ENCODE peak calls at places on chromosomes 13 and 19, in six cellular contexts. Q, J, K, W, I and U are unnamed samples.

GRCh38 chr19:14559916-14560775 is 11.7 kb downstream of the NDUFB7 start:
- DNase-seq in Q (no peak), W (peak; percentile 64), I (no peak), J (no peak), K (no peak), U (no peak)

GRCh38 chr19:20558571-20558970 is 7.0 kb downstream of the ZNF737 start:
- DNase-seq in I (no peak), Q (no peak), J (no peak), K (no peak), W (no peak), U (no peak)

GRCh38 chr13:113996912-113997745 is 23.3 kb upstream of the C13orf46 start:
- DNase-seq in W (no peak), K (peak; percentile 60), I (no peak), J (no peak), Q (no peak), U (no peak)

GRCh38 chr19:46482645-46483044 is 11.3 kb upstream of the PNMA8A start:
- DNase-seq in Q (peak; percentile 39), I (no peak), K (no peak), W (no peak), J (peak; percentile 61), U (no peak)

GRCh38 chr13:23673354-23673753 is 103.1 kb downstream of the TNFRSF19 start:
- DNase-seq in Q (peak; percentile 84), W (no peak), I (no peak), J (peak; percentile 93), K (no peak), U (peak; percentile 82)

GRCh38 chr19:23318143-23318542 is 67.9 kb upstream of the ZNF724 start:
- DNase-seq in W (no peak), K (no peak), J (peak; percentile 35), I (no peak), Q (no peak), U (no peak)

GRCh38 chr19:49555600-49556411 is 24.6 kb downstream of the NOSIP start:
- DNase-seq in K (peak; percentile 86), I (no peak), W (peak; percentile 34), J (peak; percentile 43), Q (peak; percentile 29), U (no peak)

GRCh38 chr13:46604226-46604968 is 51.4 kb downstream of the LRCH1 start:
- DNase-seq in J (no peak), W (no peak), K (no peak), I (no peak), Q (no peak), U (no peak)

GRCh38 chr19:56404705-56405056 is 549 bp downstream of the ZNF583 start:
- DNase-seq in Q (no peak), J (peak; percentile 13), W (no peak), I (no peak), K (no peak), U (no peak)

GRCh38 chr19:57279418-57280164 is 694 bp upstream of the ZNF460 start:
- DNase-seq in W (peak; percentile 92), Q (peak; percentile 98), J (peak; percentile 97), I (peak; percentile 62), K (peak; percentile 94), U (peak; percentile 94)

GRCh38 chr19:17303167-17303939 is at the start of gene ABHD8:
- DNase-seq in I (peak; percentile 90), J (peak; percentile 97), Q (peak; percentile 97), K (peak; percentile 95), W (peak; percentile 96), U (peak; percentile 78)

GRCh38 chr13:44416297-44416696 is 42.7 kb downstream of the SERP2 start:
- DNase-seq in J (no peak), W (no peak), Q (no peak), I (no peak), K (no peak), U (no peak)

GRCh38 chr13:24564881-24565280 is 52.3 kb upstream of the PARP4 start:
- DNase-seq in W (no peak), I (no peak), Q (no peak), J (no peak), K (no peak), U (no peak)

GRCh38 chr19:49691243-49692101 is 556 bp downstream of the CPT1C start:
- DNase-seq in Q (peak; percentile 75), K (no peak), W (no peak), J (peak; percentile 68), I (no peak), U (no peak)

GRCh38 chr19:11166281-11167142 is 10.9 kb upstream of the SPC24 start:
- DNase-seq in J (peak; percentile 28), K (no peak), Q (no peak), W (peak; percentile 50), I (no peak), U (peak; percentile 77)

GRCh38 chr13:113152894-113153809 is 5.3 kb upstream of the PROZ start:
- DNase-seq in W (peak; percentile 50), Q (peak; percentile 17), J (peak; percentile 11), I (peak; percentile 41), K (peak; percentile 87), U (no peak)

GRCh38 chr19:44576843-44577565 is 36.4 kb upstream of the IGSF23 start:
- DNase-seq in Q (peak; percentile 37), W (no peak), I (no peak), J (peak; percentile 59), K (no peak), U (no peak)
- TF ChIP-seq CTCF in Q (peak; percentile 51), W (peak; percentile 66), I (no peak), J (peak; percentile 69), K (peak; percentile 64), U (peak; percentile 73)

GRCh38 chr13:49517461-49517860 is 21.7 kb downstream of the PHF11 start:
- DNase-seq in J (no peak), K (no peak), Q (no peak), W (no peak), I (no peak), U (no peak)
- TF ChIP-seq CTCF in J (peak; percentile 19), K (no peak), Q (peak; percentile 35), W (peak; percentile 38), I (no peak), U (peak; percentile 64)

GRCh38 chr19:5367530-5368133 is 27.0 kb upstream of the PTPRS start:
- DNase-seq in I (no peak), K (no peak), J (no peak), Q (no peak), W (no peak), U (no peak)

GRCh38 chr19:5365905-5366304 is 25.3 kb upstream of the PTPRS start:
- DNase-seq in K (no peak), W (no peak), J (no peak), Q (no peak), I (no peak), U (no peak)

GRCh38 chr19:5372572-5373200 is 32.1 kb upstream of the PTPRS start:
- DNase-seq in Q (no peak), I (no peak), J (no peak), W (no peak), K (no peak), U (no peak)

GRCh38 chr19:5369304-5369703 is 28.7 kb upstream of the PTPRS start:
- DNase-seq in J (no peak), K (no peak), Q (no peak), I (no peak), W (no peak), U (no peak)

GRCh38 chr19:5369962-5370367 is 29.4 kb upstream of the PTPRS start:
- DNase-seq in I (peak; percentile 18), W (no peak), Q (peak; percentile 28), J (peak; percentile 39), K (peak; percentile 82), U (no peak)
- TF ChIP-seq CTCF in I (no peak), W (peak; percentile 35), Q (peak; percentile 71), J (peak; percentile 70), K (peak; percentile 40), U (peak; percentile 73)

GRCh38 chr19:1490020-1490310 is 185 bp downstream of the PCSK4 start:
- DNase-seq in K (no peak), J (no peak), W (no peak), I (no peak), Q (no peak), U (no peak)
- TF ChIP-seq CTCF in K (no peak), J (no peak), W (no peak), I (no peak), Q (no peak), U (no peak)

DNA sequence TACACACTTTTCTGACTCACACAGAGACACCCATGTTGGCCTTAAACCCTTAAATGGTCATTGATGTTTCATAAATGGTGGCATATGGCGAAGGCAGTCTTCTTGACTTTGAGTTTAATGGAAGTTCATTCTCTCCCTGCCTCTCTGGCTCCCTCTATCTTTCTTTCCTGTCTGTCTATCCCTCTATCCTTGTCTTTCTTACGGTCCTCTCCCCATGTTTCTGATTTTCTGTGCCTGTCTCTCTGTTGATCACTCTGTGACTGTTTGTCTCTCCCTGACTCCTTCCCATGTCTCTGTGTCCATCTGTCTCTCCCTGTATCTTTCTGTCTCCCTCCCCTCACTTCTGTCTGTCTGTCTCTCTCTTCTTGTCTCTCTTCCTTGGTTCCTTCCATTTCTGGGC is 43.2 kb upstream of the SHKBP1 start:
- DNase-seq in W (no peak), Q (no peak), K (no peak), J (no peak), I (no peak), U (no peak)
- TF ChIP-seq CTCF in W (no peak), Q (peak; percentile 31), K (no peak), J (peak; percentile 42), I (no peak), U (peak; percentile 41)

GRCh38 chr19:12665281-12665573 is 1.3 kb downstream of the MAN2B1 start:
- DNase-seq in I (peak; percentile 64), Q (no peak), J (no peak), K (peak; percentile 88), W (peak; percentile 52), U (no peak)
- TF ChIP-seq CTCF in I (no peak), Q (no peak), J (no peak), K (no peak), W (no peak), U (no peak)